ENCODE peak calls at places on chromosomes 4 and X, in six cellular contexts. One of them, this sample, is unnamed.

GRCh38 chr4:181823183-181823582 is 420.0 kb upstream of the TENM3 start:
- DNase-seq in OCI-LY7: no peak
- DNase-seq in GM23248: no peak
- DNase-seq in GM23338: peak; percentile 52
- DNase-seq in hepatocyte: no peak
- DNase-seq in SK-N-SH: no peak
- DNase-seq in this sample: no peak

GRCh38 chrX:96453139-96453538 is 231.5 kb upstream of the DIAPH2 start:
- DNase-seq in OCI-LY7: no peak
- DNase-seq in GM23248: no peak
- DNase-seq in GM23338: no peak
- DNase-seq in hepatocyte: peak; percentile 7
- DNase-seq in SK-N-SH: no peak
- DNase-seq in this sample: no peak

GRCh38 chrX:101357166-101357795 is 8.7 kb upstream of the TIMM8A start:
- DNase-seq in OCI-LY7: peak; percentile 49
- DNase-seq in GM23248: peak; percentile 24
- DNase-seq in GM23338: peak; percentile 49
- DNase-seq in hepatocyte: no peak
- DNase-seq in SK-N-SH: no peak
- DNase-seq in this sample: peak; percentile 33

GRCh38 chr4:172096771-172097170 is 283.6 kb downstream of the GALNTL6 start:
- DNase-seq in OCI-LY7: no peak
- DNase-seq in GM23248: no peak
- DNase-seq in GM23338: no peak
- DNase-seq in hepatocyte: no peak
- DNase-seq in SK-N-SH: no peak
- DNase-seq in this sample: no peak

GRCh38 chrX:105837227-105837626 is 14.9 kb downstream of the NRK start:
- DNase-seq in OCI-LY7: no peak
- DNase-seq in GM23248: no peak
- DNase-seq in GM23338: no peak
- DNase-seq in hepatocyte: peak; percentile 49
- DNase-seq in SK-N-SH: no peak
- DNase-seq in this sample: no peak

GRCh38 chrX:10259716-10260115 is 102.9 kb downstream of the CLCN4 start:
- DNase-seq in OCI-LY7: no peak
- DNase-seq in GM23248: peak; percentile 59
- DNase-seq in GM23338: no peak
- DNase-seq in hepatocyte: no peak
- DNase-seq in SK-N-SH: no peak
- DNase-seq in this sample: no peak

GRCh38 chr4:176729489-176729888 is 63.2 kb downstream of the VEGFC start:
- DNase-seq in OCI-LY7: no peak
- DNase-seq in GM23248: no peak
- DNase-seq in GM23338: no peak
- DNase-seq in hepatocyte: no peak
- DNase-seq in SK-N-SH: no peak
- DNase-seq in this sample: no peak

GRCh38 chr4:1490011-1490905 is 84.0 kb upstream of the NKX1-1 start:
- DNase-seq in OCI-LY7: no peak
- DNase-seq in GM23248: no peak
- DNase-seq in GM23338: no peak
- DNase-seq in hepatocyte: no peak
- DNase-seq in SK-N-SH: peak; percentile 71
- DNase-seq in this sample: no peak

GRCh38 chr4:113407409-113407808 is 354.1 kb downstream of the CAMK2D start:
- DNase-seq in OCI-LY7: peak; percentile 11
- DNase-seq in GM23248: no peak
- DNase-seq in GM23338: peak; percentile 65
- DNase-seq in hepatocyte: no peak
- DNase-seq in SK-N-SH: no peak
- DNase-seq in this sample: no peak

GRCh38 chrX:68433155-68433980 is at the start of gene OPHN1:
- DNase-seq in OCI-LY7: no peak
- DNase-seq in GM23248: peak; percentile 90
- DNase-seq in GM23338: peak; percentile 89
- DNase-seq in hepatocyte: peak; percentile 82
- DNase-seq in SK-N-SH: peak; percentile 70
- DNase-seq in this sample: no peak

GRCh38 chrX:136529795-136530194 is 2.2 kb upstream of the VGLL1 start:
- DNase-seq in OCI-LY7: no peak
- DNase-seq in GM23248: no peak
- DNase-seq in GM23338: peak; percentile 33
- DNase-seq in hepatocyte: no peak
- DNase-seq in SK-N-SH: no peak
- DNase-seq in this sample: no peak

GRCh38 chr4:137705171-137705783 is 173.0 kb upstream of the PCDH18 start:
- DNase-seq in OCI-LY7: no peak
- DNase-seq in GM23248: peak; percentile 83
- DNase-seq in GM23338: no peak
- DNase-seq in hepatocyte: peak; percentile 46
- DNase-seq in SK-N-SH: no peak
- DNase-seq in this sample: no peak

GRCh38 chrX:3262906-3263305 is 83.5 kb downstream of the MXRA5 start:
- DNase-seq in OCI-LY7: no peak
- DNase-seq in GM23248: peak; percentile 87
- DNase-seq in GM23338: no peak
- DNase-seq in hepatocyte: peak; percentile 69
- DNase-seq in SK-N-SH: no peak
- DNase-seq in this sample: no peak

GRCh38 chrX:147710301-147710700 is 201.4 kb upstream of the FMR1 start:
- DNase-seq in OCI-LY7: no peak
- DNase-seq in GM23248: no peak
- DNase-seq in GM23338: peak; percentile 9
- DNase-seq in hepatocyte: no peak
- DNase-seq in SK-N-SH: no peak
- DNase-seq in this sample: no peak

GRCh38 chrX:74389016-74389415 is 32.3 kb upstream of the SLC16A2 start:
- DNase-seq in OCI-LY7: no peak
- DNase-seq in GM23248: peak; percentile 43
- DNase-seq in GM23338: no peak
- DNase-seq in hepatocyte: no peak
- DNase-seq in SK-N-SH: no peak
- DNase-seq in this sample: no peak

GRCh38 chr4:804804-805203 is 21.1 kb downstream of the CPLX1 start:
- DNase-seq in OCI-LY7: no peak
- DNase-seq in GM23248: no peak
- DNase-seq in GM23338: no peak
- DNase-seq in hepatocyte: no peak
- DNase-seq in SK-N-SH: no peak
- DNase-seq in this sample: no peak

GRCh38 chrX:149494844-149495565 is 10.1 kb downstream of the IDS start:
- DNase-seq in OCI-LY7: no peak
- DNase-seq in GM23248: no peak
- DNase-seq in GM23338: no peak
- DNase-seq in hepatocyte: no peak
- DNase-seq in SK-N-SH: no peak
- DNase-seq in this sample: no peak

GRCh38 chr4:125891597-125892258 is 577.0 kb downstream of the FAT4 start:
- DNase-seq in OCI-LY7: no peak
- DNase-seq in GM23248: peak; percentile 88
- DNase-seq in GM23338: no peak
- DNase-seq in hepatocyte: peak; percentile 43
- DNase-seq in SK-N-SH: no peak
- DNase-seq in this sample: no peak

GRCh38 chrX:100819534-100819836 is 706 bp upstream of the CSTF2 start:
- DNase-seq in OCI-LY7: no peak
- DNase-seq in GM23248: no peak
- DNase-seq in GM23338: peak; percentile 1
- DNase-seq in hepatocyte: no peak
- DNase-seq in SK-N-SH: no peak
- DNase-seq in this sample: no peak

GRCh38 chr4:116217781-116218180 is 867.6 kb downstream of the TRAM1L1 start:
- DNase-seq in OCI-LY7: no peak
- DNase-seq in GM23248: no peak
- DNase-seq in GM23338: no peak
- DNase-seq in hepatocyte: no peak
- DNase-seq in SK-N-SH: no peak
- DNase-seq in this sample: no peak

GRCh38 chrX:65723706-65724105 is 56.3 kb downstream of the MSN start:
- DNase-seq in OCI-LY7: no peak
- DNase-seq in GM23248: peak; percentile 38
- DNase-seq in GM23338: no peak
- DNase-seq in hepatocyte: no peak
- DNase-seq in SK-N-SH: no peak
- DNase-seq in this sample: peak; percentile 84

GRCh38 chrX:36019164-36019563 is 99.6 kb downstream of the CFAP47 start:
- DNase-seq in OCI-LY7: no peak
- DNase-seq in GM23248: no peak
- DNase-seq in GM23338: peak; percentile 27
- DNase-seq in hepatocyte: peak; percentile 30
- DNase-seq in SK-N-SH: no peak
- DNase-seq in this sample: no peak

GRCh38 chr4:304987-305680 is at the start of gene ZNF732:
- DNase-seq in OCI-LY7: no peak
- DNase-seq in GM23248: peak; percentile 84
- DNase-seq in GM23338: peak; percentile 99
- DNase-seq in hepatocyte: no peak
- DNase-seq in SK-N-SH: peak; percentile 88
- DNase-seq in this sample: no peak

GRCh38 chr4:128542047-128542446 is 254.4 kb upstream of the PGRMC2 start:
- DNase-seq in OCI-LY7: no peak
- DNase-seq in GM23248: peak; percentile 72
- DNase-seq in GM23338: no peak
- DNase-seq in hepatocyte: no peak
- DNase-seq in SK-N-SH: no peak
- DNase-seq in this sample: no peak

GRCh38 chrX:135484636-135485289 is 35.7 kb upstream of the INTS6L start:
- DNase-seq in OCI-LY7: peak; percentile 50
- DNase-seq in GM23248: peak; percentile 63
- DNase-seq in GM23338: peak; percentile 27
- DNase-seq in hepatocyte: peak; percentile 45
- DNase-seq in SK-N-SH: peak; percentile 21
- DNase-seq in this sample: peak; percentile 37

GRCh38 chr4:146193628-146194027 is 18.1 kb downstream of the LSM6 start:
- DNase-seq in OCI-LY7: no peak
- DNase-seq in GM23248: peak; percentile 8
- DNase-seq in GM23338: no peak
- DNase-seq in hepatocyte: no peak
- DNase-seq in SK-N-SH: no peak
- DNase-seq in this sample: no peak

GRCh38 chrX:39848243-39848642 is 249.5 kb downstream of the BCOR start:
- DNase-seq in OCI-LY7: no peak
- DNase-seq in GM23248: no peak
- DNase-seq in GM23338: no peak
- DNase-seq in hepatocyte: no peak
- DNase-seq in SK-N-SH: no peak
- DNase-seq in this sample: no peak

GRCh38 chr4:1940566-1940965 is 68.2 kb downstream of the NELFA start:
- DNase-seq in OCI-LY7: no peak
- DNase-seq in GM23248: no peak
- DNase-seq in GM23338: no peak
- DNase-seq in hepatocyte: no peak
- DNase-seq in SK-N-SH: no peak
- DNase-seq in this sample: no peak

GRCh38 chr4:136281307-136281706 is 1251.0 kb downstream of the PCDH18 start:
- DNase-seq in OCI-LY7: no peak
- DNase-seq in GM23248: no peak
- DNase-seq in GM23338: peak; percentile 13
- DNase-seq in hepatocyte: no peak
- DNase-seq in SK-N-SH: no peak
- DNase-seq in this sample: no peak

GRCh38 chrX:149569770-149570169 is 17.5 kb downstream of the MAGEA9B start:
- DNase-seq in OCI-LY7: no peak
- DNase-seq in GM23248: no peak
- DNase-seq in GM23338: no peak
- DNase-seq in hepatocyte: no peak
- DNase-seq in SK-N-SH: no peak
- DNase-seq in this sample: no peak

GRCh38 chrX:25389276-25389675 is 373.5 kb upstream of the ARX start:
- DNase-seq in OCI-LY7: no peak
- DNase-seq in GM23248: no peak
- DNase-seq in GM23338: no peak
- DNase-seq in hepatocyte: no peak
- DNase-seq in SK-N-SH: no peak
- DNase-seq in this sample: no peak

GRCh38 chrX:76555269-76555668 is 127.8 kb downstream of the MAGEE1 start:
- DNase-seq in OCI-LY7: no peak
- DNase-seq in GM23248: no peak
- DNase-seq in GM23338: no peak
- DNase-seq in hepatocyte: no peak
- DNase-seq in SK-N-SH: no peak
- DNase-seq in this sample: no peak

GRCh38 chrX:76555816-76556215 is 128.3 kb downstream of the MAGEE1 start:
- DNase-seq in OCI-LY7: peak; percentile 61
- DNase-seq in GM23248: peak; percentile 35
- DNase-seq in GM23338: peak; percentile 70
- DNase-seq in hepatocyte: peak; percentile 17
- DNase-seq in SK-N-SH: peak; percentile 2
- DNase-seq in this sample: peak; percentile 73

DNA sequence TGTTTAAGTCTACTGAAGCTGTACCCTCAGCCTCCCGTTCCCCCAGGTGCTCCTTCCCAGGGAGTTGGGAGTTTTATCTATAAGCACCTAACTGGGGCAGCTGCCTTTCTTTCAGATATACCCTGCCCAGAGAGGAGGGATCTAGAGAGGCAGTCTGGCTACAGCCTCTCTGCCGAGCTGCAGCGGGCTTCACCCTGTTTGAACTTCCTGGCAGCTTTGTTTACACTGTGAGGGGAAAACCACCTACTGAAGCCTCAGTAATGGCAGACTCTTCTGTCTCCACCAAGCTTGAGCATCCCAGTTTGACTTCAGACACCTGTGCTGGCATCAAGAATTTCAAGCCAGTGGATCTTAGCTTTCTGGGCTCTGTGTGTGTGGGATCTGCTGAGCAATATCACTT is 122.5 kb downstream of the MAGEE1 start:
- DNase-seq in OCI-LY7: no peak
- DNase-seq in GM23248: no peak
- DNase-seq in GM23338: no peak
- DNase-seq in hepatocyte: no peak
- DNase-seq in SK-N-SH: no peak
- DNase-seq in this sample: peak; percentile 19
- TF ChIP-seq EZH2phosphoT487 in OCI-LY7: no peak
- TF ChIP-seq EZH2phosphoT487 in GM23248: no peak
- TF ChIP-seq EZH2phosphoT487 in GM23338: no peak
- TF ChIP-seq EZH2phosphoT487 in hepatocyte: no peak
- TF ChIP-seq EZH2phosphoT487 in SK-N-SH: no peak
- TF ChIP-seq EZH2phosphoT487 in this sample: no peak

GRCh38 chr4:89158884-89159503 is 47.7 kb downstream of the TIGD2 start:
- DNase-seq in OCI-LY7: peak; percentile 47
- DNase-seq in GM23248: peak; percentile 68
- DNase-seq in GM23338: peak; percentile 41
- DNase-seq in hepatocyte: peak; percentile 37
- DNase-seq in SK-N-SH: peak; percentile 42
- DNase-seq in this sample: peak; percentile 53
- TF ChIP-seq EZH2phosphoT487 in OCI-LY7: no peak
- TF ChIP-seq EZH2phosphoT487 in GM23248: no peak
- TF ChIP-seq EZH2phosphoT487 in GM23338: no peak
- TF ChIP-seq EZH2phosphoT487 in hepatocyte: no peak
- TF ChIP-seq EZH2phosphoT487 in SK-N-SH: no peak
- TF ChIP-seq EZH2phosphoT487 in this sample: no peak

GRCh38 chrX:45760187-45760742 is 559.6 kb upstream of the DIPK2B start:
- DNase-seq in OCI-LY7: no peak
- DNase-seq in GM23248: no peak
- DNase-seq in GM23338: no peak
- DNase-seq in hepatocyte: no peak
- DNase-seq in SK-N-SH: no peak
- DNase-seq in this sample: no peak
- TF ChIP-seq EZH2phosphoT487 in OCI-LY7: no peak
- TF ChIP-seq EZH2phosphoT487 in GM23248: no peak
- TF ChIP-seq EZH2phosphoT487 in GM23338: no peak
- TF ChIP-seq EZH2phosphoT487 in hepatocyte: no peak
- TF ChIP-seq EZH2phosphoT487 in SK-N-SH: no peak
- TF ChIP-seq EZH2phosphoT487 in this sample: no peak

GRCh38 chr4:89248879-89249281 is 58.7 kb downstream of the GPRIN3 start:
- DNase-seq in OCI-LY7: no peak
- DNase-seq in GM23248: no peak
- DNase-seq in GM23338: no peak
- DNase-seq in hepatocyte: no peak
- DNase-seq in SK-N-SH: no peak
- DNase-seq in this sample: no peak
- TF ChIP-seq EZH2phosphoT487 in OCI-LY7: no peak
- TF ChIP-seq EZH2phosphoT487 in GM23248: no peak
- TF ChIP-seq EZH2phosphoT487 in GM23338: no peak
- TF ChIP-seq EZH2phosphoT487 in hepatocyte: no peak
- TF ChIP-seq EZH2phosphoT487 in SK-N-SH: no peak
- TF ChIP-seq EZH2phosphoT487 in this sample: no peak

This sample was measured in MM.1S.